ENCODE peak calls at places on chromosomes 2 and 18, in four cellular contexts. H is K562, B is WTC11, Y is HepG2. I is an unnamed sample.

GRCh38 chr2:127220102-127220806 is at the start of gene CYP27C1:
- DNase-seq in B (peak; percentile 45), H (no peak), Y (no peak), I (peak; percentile 28)

GRCh38 chr2:44273596-44273995 is 1.7 kb upstream of the SLC3A1 start:
- DNase-seq in Y (no peak), B (no peak), H (no peak), I (no peak)

GRCh38 chr2:196383799-196384198 is 212.4 kb upstream of the STK17B start:
- DNase-seq in Y (no peak), H (no peak), B (no peak), I (no peak)

GRCh38 chr2:43039376-43040080 is 186.9 kb downstream of the ZFP36L2 start:
- DNase-seq in B (no peak), H (no peak), Y (no peak), I (no peak)

GRCh38 chr2:207473203-207473865 is 56.4 kb upstream of the CREB1 start:
- DNase-seq in Y (peak; percentile 30), B (peak; percentile 40), H (peak; percentile 57), I (no peak)

GRCh38 chr2:24048662-24049484 is 668 bp upstream of the FKBP1B start:
- DNase-seq in H (peak; percentile 50), B (no peak), Y (no peak), I (no peak)

GRCh38 chr2:210954508-210954907 is 398.1 kb downstream of the CPS1 start:
- DNase-seq in H (no peak), Y (no peak), B (no peak), I (no peak)

GRCh38 chr2:237701033-237701858 is 73.9 kb downstream of the LRRFIP1 start:
- DNase-seq in B (no peak), Y (no peak), H (no peak), I (no peak)

GRCh38 chr18:54947115-54947514 is 12.1 kb downstream of the CCDC68 start:
- DNase-seq in Y (no peak), H (no peak), B (no peak), I (peak; percentile 19)

GRCh38 chr18:50788284-50788683 is 31.5 kb downstream of the MRO start:
- DNase-seq in Y (no peak), B (no peak), H (no peak), I (no peak)

GRCh38 chr18:24009651-24010333 is 4.8 kb upstream of the TTC39C start:
- DNase-seq in H (no peak), B (no peak), Y (no peak), I (no peak)

GRCh38 chr2:201847483-201847882 is 41.1 kb downstream of the CDK15 start:
- DNase-seq in Y (no peak), B (no peak), H (no peak), I (no peak)

GRCh38 chr2:190841707-190842505 is 38.7 kb upstream of the GLS start:
- DNase-seq in Y (peak; percentile 42), B (no peak), H (no peak), I (peak; percentile 79)

GRCh38 chr2:216170362-216170761 is 61.2 kb downstream of the XRCC5 start:
- DNase-seq in Y (no peak), B (no peak), H (no peak), I (no peak)

GRCh38 chr2:240162531-240162930 is 22.1 kb upstream of the OTOS start:
- DNase-seq in H (no peak), Y (no peak), B (no peak), I (no peak)
- TF ChIP-seq HMGXB4 in H (no peak), Y (no peak), B (no peak), I (no peak)

GRCh38 chr2:150171065-150171548 is 316.4 kb downstream of the RND3 start:
- DNase-seq in Y (no peak), H (no peak), B (no peak), I (no peak)
- TF ChIP-seq HMGXB4 in Y (no peak), H (no peak), B (no peak), I (no peak)

GRCh38 chr18:79756826-79757225 is 40.9 kb upstream of the KCNG2 start:
- DNase-seq in H (no peak), B (no peak), Y (no peak), I (no peak)

GRCh38 chr18:79755496-79756142 is 42.1 kb upstream of the KCNG2 start:
- DNase-seq in B (no peak), Y (no peak), H (no peak), I (no peak)

GRCh38 chr18:79754022-79754761 is 43.5 kb upstream of the KCNG2 start:
- DNase-seq in Y (no peak), H (no peak), B (no peak), I (no peak)

GRCh38 chr18:79754831-79755351 is 42.8 kb upstream of the KCNG2 start:
- DNase-seq in H (no peak), B (no peak), Y (no peak), I (no peak)

GRCh38 chr18:79756143-79756500 is 41.6 kb upstream of the KCNG2 start:
- DNase-seq in H (no peak), B (no peak), Y (no peak), I (no peak)
- TF ChIP-seq HMGXB4 in H (no peak), B (no peak), Y (no peak), I (no peak)

GRCh38 chr18:70044626-70045025 is 97.0 kb upstream of the CD226 start:
- DNase-seq in Y (no peak), B (no peak), H (no peak), I (peak; percentile 84)
- TF ChIP-seq HMGXB4 in Y (no peak), B (no peak), H (no peak), I (no peak)

GRCh38 chr2:110869472-110870446 is 137.4 kb downstream of the ACOXL start:
- DNase-seq in H (no peak), Y (no peak), B (no peak), I (no peak)
- TF ChIP-seq HMGXB4 in H (no peak), Y (no peak), B (no peak), I (no peak)

I was measured in A549.